ENCODE peak calls at places on chromosome 9, in ten cellular contexts. C is lower lobe of right lung, B is upper lobe of left lung, X is left ventricle myocardium inferior, O is tibial nerve, E is transverse colon, S is esophagus muscularis mucosa, W is astrocyte of the cerebellum, I is fibroblast of pulmonary artery, L is neural progenitor cell. T is an unnamed sample.

GRCh38 chr9:88280816-88281382 is 107.3 kb upstream of the SPIN1 start:
- DNase-seq in C (no peak), B (no peak), X (no peak), O (no peak), E (no peak), S (no peak), W (peak; percentile 31), I (peak; percentile 11), L (peak; percentile 64), T (no peak)

GRCh38 chr9:75788006-75788634 is 102.4 kb upstream of the PCSK5 start:
- DNase-seq in C (no peak), B (no peak), X (peak; percentile 25), O (no peak), E (no peak), S (no peak), W (peak; percentile 94), I (peak; percentile 7), L (no peak), T (no peak)

GRCh38 chr9:63859475-63860215 is 1425.4 kb downstream of the FOXD4L5 start:
- DNase-seq in C (peak; percentile 57), B (no peak), X (peak; percentile 33), O (no peak), E (no peak), S (peak; percentile 92), W (no peak), I (peak; percentile 0), L (no peak), T (no peak)

GRCh38 chr9:136506425-136506824 is 23.6 kb upstream of the SEC16A start:
- DNase-seq in C (no peak), B (no peak), X (no peak), O (no peak), E (no peak), S (no peak), W (no peak), I (no peak), L (no peak), T (no peak)

GRCh38 chr9:73230257-73230656 is 78.6 kb downstream of the ANXA1 start:
- DNase-seq in C (no peak), B (no peak), X (no peak), O (no peak), E (no peak), S (no peak), W (no peak), I (peak; percentile 3), L (no peak), T (peak; percentile 43)

GRCh38 chr9:131513177-131513576 is 10.5 kb downstream of the POMT1 start:
- DNase-seq in C (no peak), B (no peak), X (no peak), O (no peak), E (no peak), S (no peak), W (no peak), I (no peak), L (no peak), T (no peak)

GRCh38 chr9:16421534-16421933 is 448.9 kb downstream of the BNC2 start:
- DNase-seq in C (no peak), B (no peak), X (no peak), O (no peak), E (no peak), S (no peak), W (no peak), I (peak; percentile 51), L (no peak), T (no peak)

GRCh38 chr9:16561121-16561520 is 309.3 kb downstream of the BNC2 start:
- DNase-seq in C (no peak), B (no peak), X (no peak), O (no peak), E (no peak), S (no peak), W (no peak), I (peak; percentile 19), L (no peak), T (no peak)

GRCh38 chr9:120916573-120916972 is 10.0 kb downstream of the TRAF1 start:
- DNase-seq in C (no peak), B (no peak), X (peak; percentile 71), O (peak; percentile 74), E (no peak), S (no peak), W (no peak), I (peak; percentile 83), L (no peak), T (no peak)

GRCh38 chr9:69222953-69223352 is 48.9 kb downstream of the TJP2 start:
- DNase-seq in C (no peak), B (no peak), X (no peak), O (no peak), E (no peak), S (no peak), W (no peak), I (no peak), L (no peak), T (no peak)

GRCh38 chr9:132201139-132201538 is 39.3 kb downstream of the NTNG2 start:
- DNase-seq in C (peak; percentile 83), B (peak; percentile 86), X (no peak), O (no peak), E (no peak), S (no peak), W (no peak), I (no peak), L (no peak), T (no peak)

GRCh38 chr9:69122086-69122390 is 52.0 kb upstream of the TJP2 start:
- DNase-seq in C (peak; percentile 84), B (peak; percentile 78), X (peak; percentile 71), O (peak; percentile 53), E (peak; percentile 68), S (no peak), W (peak; percentile 12), I (peak; percentile 68), L (peak; percentile 77), T (no peak)

GRCh38 chr9:97752274-97752673 is 55.1 kb upstream of the XPA start:
- DNase-seq in C (no peak), B (no peak), X (no peak), O (no peak), E (no peak), S (no peak), W (no peak), I (no peak), L (no peak), T (no peak)

GRCh38 chr9:15642369-15642962 is 89.6 kb downstream of the CCDC171 start:
- DNase-seq in C (no peak), B (no peak), X (no peak), O (no peak), E (no peak), S (no peak), W (peak; percentile 49), I (peak; percentile 68), L (peak; percentile 45), T (peak; percentile 0)

GRCh38 chr9:72646061-72646460 is 124.7 kb downstream of the TMC1 start:
- DNase-seq in C (no peak), B (no peak), X (no peak), O (no peak), E (no peak), S (no peak), W (no peak), I (no peak), L (no peak), T (no peak)

GRCh38 chr9:99282406-99282805 is 60.3 kb downstream of the SEC61B start:
- DNase-seq in C (no peak), B (no peak), X (no peak), O (no peak), E (no peak), S (no peak), W (no peak), I (no peak), L (no peak), T (no peak)

GRCh38 chr9:77764894-77765780 is 117.0 kb upstream of the GNA14 start:
- DNase-seq in C (no peak), B (no peak), X (no peak), O (no peak), E (no peak), S (no peak), W (peak; percentile 54), I (peak; percentile 86), L (peak; percentile 10), T (no peak)

GRCh38 chr9:686381-686813 is 155.1 kb upstream of the DMRT1 start:
- DNase-seq in C (no peak), B (no peak), X (no peak), O (peak; percentile 22), E (no peak), S (peak; percentile 91), W (no peak), I (peak; percentile 51), L (no peak), T (no peak)
- H3K4me3 ChIP-seq in C (no peak overlapping the region), B (no peak overlapping the region), X (no peak overlapping the region), O (no peak overlapping the region), E (no peak overlapping the region), S (no peak overlapping the region), W (peak overlapping the region; percentile 49), I (no peak overlapping the region), L (no peak overlapping the region), T (no peak overlapping the region)

DNA sequence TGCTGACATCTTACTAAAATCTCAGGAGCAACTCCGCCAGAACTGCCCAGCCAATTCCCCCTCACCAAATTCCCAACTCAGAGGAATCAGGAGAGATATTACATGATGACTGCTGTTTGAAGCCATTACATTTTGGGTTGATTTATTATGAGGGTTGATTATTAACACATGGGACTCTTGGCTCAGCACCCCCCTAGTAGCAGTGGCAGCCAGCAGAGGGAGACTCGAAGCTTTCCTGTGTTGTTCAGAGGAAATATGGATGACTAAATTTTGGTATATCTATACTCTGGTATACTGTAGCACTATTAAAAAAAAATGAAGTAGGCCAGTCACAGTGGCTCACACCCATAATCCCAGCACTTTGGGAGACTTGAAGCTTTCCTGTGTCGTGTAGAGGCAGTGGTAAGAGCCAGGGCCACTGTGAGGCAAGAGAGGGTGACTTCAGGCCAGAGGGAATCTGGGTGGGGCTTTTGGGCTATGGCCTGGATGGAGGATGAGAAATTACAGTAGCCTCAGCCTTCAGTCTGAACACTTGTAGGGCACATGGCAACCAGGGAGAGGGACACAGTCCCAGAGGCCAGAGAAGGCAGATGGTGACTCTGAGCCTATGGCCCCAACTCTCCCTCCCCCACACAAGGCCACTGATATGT is 111.4 kb downstream of the LHX2 start:
- DNase-seq in C (no peak), B (no peak), X (no peak), O (no peak), E (no peak), S (no peak), W (no peak), I (peak; percentile 46), L (no peak), T (no peak)
- TF ChIP-seq CTCF in C (no peak), B (no peak), X (no peak), O (no peak), E (no peak), S (no peak), W (peak; percentile 60), I (peak; percentile 62), L (peak; percentile 36), T (peak; percentile 71)

GRCh38 chr9:13568446-13568845 is 289.0 kb upstream of the MPDZ start:
- DNase-seq in C (no peak), B (no peak), X (no peak), O (peak; percentile 8), E (no peak), S (no peak), W (no peak), I (peak; percentile 43), L (no peak), T (no peak)
- H3K4me3 ChIP-seq in C (peak overlapping the region; percentile 31), B (peak overlapping the region; percentile 12), X (peak overlapping the region; percentile 53), O (peak overlapping the region; percentile 28), E (no peak overlapping the region), S (peak overlapping the region; percentile 21), W (peak overlapping the region; percentile 27), I (peak overlapping the region; percentile 13), L (peak overlapping the region; percentile 38), T (peak overlapping the region; percentile 48)

DNA sequence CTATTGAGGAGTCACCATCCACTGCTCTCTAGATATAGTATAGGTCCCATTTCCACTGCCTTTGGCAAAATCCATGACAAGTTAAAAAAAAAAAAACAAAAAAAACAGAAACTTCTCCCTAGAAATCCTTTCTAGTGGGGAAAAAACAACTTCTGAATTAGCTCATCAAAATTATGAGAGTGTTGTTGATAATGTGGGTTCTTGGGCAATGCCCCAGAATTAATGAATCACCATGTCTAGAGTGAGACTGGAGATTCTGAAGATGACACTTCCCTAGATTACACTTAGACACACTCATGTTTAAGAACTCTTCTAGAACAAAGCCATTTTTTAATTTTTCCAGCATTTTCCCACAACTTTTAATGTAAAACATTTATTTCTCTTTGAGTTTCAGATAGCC is 728.0 kb upstream of the C9orf72 start:
- DNase-seq in C (no peak), B (no peak), X (no peak), O (no peak), E (no peak), S (no peak), W (no peak), I (no peak), L (no peak), T (no peak)
- TF ChIP-seq CTCF in C (no peak), B (no peak), X (no peak), O (no peak), E (no peak), S (no peak), W (no peak), I (no peak), L (no peak), T (no peak)